ENCODE peak calls at places on chromosomes 12 and 14, in four cellular contexts. W, O, D and Y are unnamed samples.
A peak's percentile ranks its signal among the peaks of the same experiment; 100 is the strongest.

GRCh38 chr14:105165761-105166485 is 2.7 kb downstream of the JAG2 start:
- DNase-seq in W (no peak), O (no peak), D (no peak), Y (no peak)

GRCh38 chr12:28097221-28097620 is 93.0 kb upstream of the CCDC91 start:
- DNase-seq in W (no peak), O (no peak), D (no peak), Y (no peak)

GRCh38 chr12:116672010-116672409 is 65.9 kb downstream of the SPRING1 start:
- DNase-seq in W (no peak), O (no peak), D (no peak), Y (no peak)

GRCh38 chr12:103505371-103506236 is 9.8 kb upstream of the C12orf42 start:
- DNase-seq in W (no peak), O (peak; percentile 21), D (peak; percentile 48), Y (no peak)

GRCh38 chr12:87406926-87407325 is 622.3 kb downstream of the C12orf50 start:
- DNase-seq in W (no peak), O (no peak), D (no peak), Y (no peak)

GRCh38 chr12:52525661-52526499 is 5.7 kb upstream of the KRT5 start:
- DNase-seq in W (no peak), O (no peak), D (no peak), Y (peak; percentile 38)

GRCh38 chr12:49877066-49877465 is 26.6 kb downstream of the FAIM2 start:
- DNase-seq in W (no peak), O (no peak), D (no peak), Y (no peak)

GRCh38 chr14:62682208-62682607 is 363.1 kb downstream of the KCNH5 start:
- DNase-seq in W (no peak), O (no peak), D (no peak), Y (no peak)

GRCh38 chr14:61891810-61892209 is 129.6 kb downstream of the SNAPC1 start:
- DNase-seq in W (no peak), O (no peak), D (no peak), Y (no peak)